ENCODE peak calls at places on chromosomes 1 and 21, in nine cellular contexts. P is cardiac muscle cell; T is suprapubic skin; I is effector memory CD4-positive, alpha-beta T cell; Q is neuronal stem cell; O is spleen; Y is IMR-90; H is pancreas; W is left ventricle myocardium inferior. X is an unnamed sample.

GRCh38 chr1:246608616-246609376 is 42.5 kb downstream of the CNST start:
- DNase-seq in W (peak; percentile 61), O (no peak), P (peak; percentile 95), H (peak; percentile 81), T (no peak), Q (no peak), Y (peak; percentile 97), I (no peak), X (no peak)

GRCh38 chr1:7299994-7300393 is 471.1 kb upstream of the VAMP3 start:
- DNase-seq in O (no peak), Q (no peak), Y (peak; percentile 96), W (no peak), H (no peak), I (no peak), T (peak; percentile 16), P (peak; percentile 51), X (no peak)

GRCh38 chr1:151156515-151156819 is at the start of gene TNFAIP8L2:
- DNase-seq in H (no peak), O (peak; percentile 95), P (no peak), Y (no peak), I (peak; percentile 55), Q (no peak), T (no peak), W (peak; percentile 58), X (peak; percentile 84)

GRCh38 chr1:87968259-87968955 is 639.7 kb downstream of the LMO4 start:
- DNase-seq in P (peak; percentile 91), I (no peak), W (peak; percentile 41), Q (no peak), T (no peak), H (no peak), Y (peak; percentile 69), O (no peak), X (peak; percentile 85)

GRCh38 chr1:201594575-201595245 is 55.8 kb downstream of the NAV1 start:
- DNase-seq in T (no peak), W (no peak), P (peak; percentile 45), Y (peak; percentile 38), H (no peak), I (no peak), O (peak; percentile 64), Q (peak; percentile 67), X (no peak)

GRCh38 chr1:192913683-192914082 is 104.8 kb downstream of the RGS2 start:
- DNase-seq in W (no peak), H (peak; percentile 45), P (no peak), T (no peak), Q (no peak), Y (no peak), O (no peak), I (no peak), X (no peak)

GRCh38 chr1:205064301-205064700 is 20.0 kb downstream of the TMEM81 start:
- DNase-seq in I (no peak), Y (no peak), H (no peak), W (no peak), O (peak; percentile 39), Q (no peak), P (no peak), T (no peak), X (peak; percentile 55)

GRCh38 chr1:36764796-36765195 is 269.5 kb downstream of the GRIK3 start:
- DNase-seq in O (peak; percentile 34), P (no peak), Q (no peak), H (no peak), W (no peak), T (no peak), Y (no peak), I (no peak), X (no peak)

GRCh38 chr1:7121622-7121988 is 336.4 kb downstream of the CAMTA1 start:
- DNase-seq in Y (no peak), O (no peak), P (no peak), T (peak; percentile 75), I (no peak), Q (no peak), W (peak; percentile 84), H (peak; percentile 70), X (peak; percentile 92)

GRCh38 chr1:31739281-31739853 is 24.8 kb downstream of the ADGRB2 start:
- DNase-seq in I (no peak), T (no peak), O (peak; percentile 83), W (no peak), P (no peak), Y (no peak), Q (no peak), H (no peak), X (no peak)

GRCh38 chr21:23014021-23014420 is 2015.8 kb downstream of the NCAM2 start:
- DNase-seq in T (no peak), O (no peak), W (no peak), H (no peak), Q (no peak), I (no peak), P (no peak), Y (no peak), X (no peak)

GRCh38 chr21:29172282-29172681 is 41.8 kb downstream of the MAP3K7CL start:
- DNase-seq in O (no peak), P (no peak), Y (no peak), I (no peak), W (no peak), Q (no peak), H (no peak), T (no peak), X (no peak)

GRCh38 chr1:10900691-10901090 is 104.2 kb upstream of the CASZ1 start:
- DNase-seq in T (no peak), Y (no peak), P (no peak), O (peak; percentile 28), W (no peak), Q (no peak), I (no peak), H (no peak), X (peak; percentile 42)

GRCh38 chr1:202317941-202318925 is 23.5 kb downstream of the UBE2T start:
- DNase-seq in T (peak; percentile 73), O (no peak), Y (no peak), H (no peak), P (no peak), W (no peak), I (no peak), Q (no peak), X (no peak)

GRCh38 chr1:213375002-213375401 is 324.0 kb downstream of the RPS6KC1 start:
- DNase-seq in I (no peak), Q (no peak), W (no peak), H (no peak), T (no peak), P (no peak), Y (no peak), O (no peak), X (no peak)

GRCh38 chr1:12184008-12184681 is 17.4 kb downstream of the TNFRSF1B start:
- DNase-seq in T (peak; percentile 95), H (peak; percentile 31), I (no peak), W (peak; percentile 86), O (peak; percentile 93), Y (peak; percentile 85), Q (peak; percentile 50), P (peak; percentile 96), X (peak; percentile 89)

GRCh38 chr1:12182410-12182946 is 15.7 kb downstream of the TNFRSF1B start:
- DNase-seq in O (no peak), W (no peak), H (no peak), Y (no peak), Q (no peak), I (no peak), T (no peak), P (peak; percentile 30), X (no peak)

GRCh38 chr1:12185036-12185435 is 18.2 kb downstream of the TNFRSF1B start:
- DNase-seq in Q (no peak), W (no peak), P (no peak), T (no peak), Y (no peak), H (no peak), I (no peak), O (no peak), X (no peak)

GRCh38 chr1:12181568-12181967 is 14.8 kb downstream of the TNFRSF1B start:
- DNase-seq in W (no peak), Q (no peak), Y (no peak), I (no peak), T (no peak), P (no peak), O (peak; percentile 76), H (no peak), X (no peak)

DNA sequence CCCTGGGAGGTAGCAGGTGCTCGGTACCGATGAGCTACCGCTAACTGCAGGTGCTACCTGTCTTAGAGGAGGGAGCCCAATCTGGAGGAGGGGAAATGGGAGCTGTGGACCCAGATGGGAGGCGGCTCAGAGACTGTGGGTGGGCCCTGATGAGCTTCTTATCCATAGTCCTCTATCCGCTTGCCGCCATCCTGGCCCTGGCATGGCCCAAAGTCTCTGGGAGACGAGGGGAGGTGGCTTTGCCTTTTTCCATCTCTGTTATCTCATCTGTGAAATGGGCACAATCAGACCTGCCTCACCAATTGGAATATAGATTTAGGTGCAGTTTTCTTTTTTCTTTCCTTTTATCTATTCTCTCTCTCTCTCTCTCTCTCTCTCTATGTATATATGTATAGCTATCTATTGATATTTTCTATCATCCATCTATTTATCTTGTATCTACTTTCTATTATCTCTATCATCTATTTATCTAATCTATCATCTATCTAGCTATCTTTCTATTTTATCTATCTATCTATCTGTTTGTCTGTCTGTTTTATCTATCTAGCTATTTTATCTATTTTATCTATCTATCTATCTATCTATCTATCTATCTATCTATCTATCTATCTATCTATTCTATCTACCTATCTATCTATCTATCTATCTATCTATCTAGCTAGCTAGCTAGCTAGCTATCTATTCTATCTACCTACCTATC is 16.5 kb downstream of the TNFRSF1B start:
- DNase-seq in Y (no peak), I (no peak), O (peak; percentile 72), Q (no peak), W (no peak), P (no peak), H (no peak), T (no peak), X (no peak)
- H3K27ac ChIP-seq in Y (no peak overlapping the region), I (peak overlapping the region; percentile 57), O (peak overlapping the region; percentile 60), Q (no peak overlapping the region), W (peak overlapping the region; percentile 94), P (no peak overlapping the region), H (no peak overlapping the region), T (peak overlapping the region; percentile 86), X (no peak overlapping the region)

GRCh38 chr1:228034954-228035837 is 28.4 kb downstream of the WNT3A start:
- DNase-seq in H (no peak), Q (no peak), T (peak; percentile 55), P (no peak), Y (no peak), O (peak; percentile 40), I (no peak), W (no peak), X (peak; percentile 60)
- H3K27me3 ChIP-seq in H (no peaks in the 10 kb centered on the region), Q (peaks cover 20% of the 10 kb centered on the region), T (peaks cover 54% of the 10 kb centered on the region), P (peaks cover 35% of the 10 kb centered on the region), Y (peaks cover 38% of the 10 kb centered on the region), O (peaks cover 34% of the 10 kb centered on the region), I (peaks cover 15% of the 10 kb centered on the region), W (peaks cover 79% of the 10 kb centered on the region), X (no peaks in the 10 kb centered on the region)

GRCh38 chr1:156747737-156748669 is 3.5 kb downstream of the HDGF start:
- DNase-seq in O (no peak), H (no peak), Y (no peak), Q (no peak), W (no peak), P (no peak), T (no peak), I (no peak), X (no peak)
- H3K4me1 ChIP-seq in O (peaks cover 46% of the 10 kb centered on the region), H (peaks cover 31% of the 10 kb centered on the region), Y (peaks cover 34% of the 10 kb centered on the region), Q (peaks cover 36% of the 10 kb centered on the region), W (peaks cover 84% of the 10 kb centered on the region), P (peaks cover 38% of the 10 kb centered on the region), T (peaks cover 64% of the 10 kb centered on the region), I (peaks cover 54% of the 10 kb centered on the region), X (no peaks in the 10 kb centered on the region)

DNA sequence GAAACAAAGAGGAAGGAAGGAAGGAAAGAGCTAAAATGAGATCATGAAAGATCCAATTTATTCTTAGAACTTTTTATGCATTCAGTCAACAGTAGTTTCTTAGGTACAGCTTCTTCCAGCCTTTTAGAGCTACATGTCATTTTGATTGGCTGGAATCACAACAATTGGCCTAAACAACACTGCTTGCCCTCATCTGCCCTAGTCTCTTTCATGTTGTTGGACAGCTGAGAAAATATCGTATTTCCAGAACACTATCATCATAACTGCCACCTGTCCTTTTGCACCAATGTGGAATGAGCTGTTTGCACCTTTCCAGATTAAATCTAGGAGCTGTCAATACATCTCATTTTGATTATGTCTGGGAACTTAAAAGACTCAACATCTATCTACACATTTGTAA is 161.7 kb downstream of the TGFBR3 start:
- DNase-seq in H (no peak), Q (no peak), P (no peak), W (no peak), T (no peak), O (no peak), I (no peak), Y (no peak), X (no peak)
- H3K27ac ChIP-seq in H (no peak overlapping the region), Q (no peak overlapping the region), P (no peak overlapping the region), W (peak overlapping the region; percentile 87), T (no peak overlapping the region), O (no peak overlapping the region), I (no peak overlapping the region), Y (no peak overlapping the region), X (no peak overlapping the region)